ENCODE peak calls at places on chromosome 12, in five cellular contexts. U is AG04450, O is AG10803, Q is WERI-Rb-1, M is lower lobe of right lung. V is an unnamed sample.

GRCh38 chr12:88516811-88517210 is 63.5 kb downstream of the KITLG start:
- DNase-seq in U (no peak), M (no peak), O (no peak), Q (no peak), V (no peak)

GRCh38 chr12:122862872-122863701 is 27.8 kb downstream of the HIP1R start:
- DNase-seq in U (no peak), Q (peak), M (peak), O (no peak), V (no peak)

GRCh38 chr12:52585951-52586350 is 12.3 kb upstream of the KRT74 start:
- DNase-seq in M (no peak), U (no peak), O (no peak), Q (no peak), V (no peak)

GRCh38 chr12:24714237-24714636 is 234.7 kb downstream of the BCAT1 start:
- DNase-seq in U (no peak), M (no peak), Q (no peak), O (no peak), V (no peak)

GRCh38 chr12:69519871-69520270 is 49.7 kb downstream of the FRS2 start:
- DNase-seq in M (no peak), U (no peak), Q (no peak), O (no peak), V (no peak)

GRCh38 chr12:45887544-45887943 is 102.8 kb downstream of the SCAF11 start:
- DNase-seq in U (no peak), O (no peak), M (no peak), Q (no peak), V (no peak)

GRCh38 chr12:14356147-14356546 is 9.3 kb upstream of the ATF7IP start:
- DNase-seq in O (peak), U (no peak), M (no peak), Q (no peak), V (no peak)

GRCh38 chr12:6084261-6084968 is 40.1 kb downstream of the VWF start:
- DNase-seq in M (no peak), Q (no peak), O (peak), U (no peak), V (no peak)

DNA sequence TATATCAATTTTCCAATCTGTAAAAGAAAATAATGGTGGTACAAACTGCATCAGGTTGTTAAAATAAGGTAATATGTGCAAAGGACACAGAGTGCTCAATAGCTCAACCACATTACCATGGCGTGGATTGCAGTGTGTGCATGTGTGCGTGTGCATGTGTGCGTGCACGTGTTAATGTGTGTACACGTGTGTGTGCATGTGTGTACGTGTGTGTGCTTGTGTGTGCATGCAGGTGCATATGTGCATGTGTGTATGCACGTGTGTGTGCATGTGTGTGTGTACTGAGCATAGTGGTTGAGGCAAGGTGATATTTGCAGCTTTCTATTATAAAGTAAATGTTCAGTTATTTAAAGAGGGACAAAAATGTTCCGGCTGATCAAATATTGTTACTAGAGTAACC is 115.6 kb downstream of the NT5DC3 start:
- DNase-seq in U (no peak), M (no peak), O (no peak), Q (no peak), V (no peak)
- TF ChIP-seq CTCF in U (no peak), M (no peak), O (no peak), Q (no peak), V (no peak)

GRCh38 chr12:121535150-121536057 is 45.4 kb downstream of the KDM2B start:
- DNase-seq in M (peak), O (no peak), Q (no peak), U (no peak), V (no peak)
- H3K4me3 ChIP-seq in M (peak), O (peak), Q (peak), U (peak), V (peak)

DNA sequence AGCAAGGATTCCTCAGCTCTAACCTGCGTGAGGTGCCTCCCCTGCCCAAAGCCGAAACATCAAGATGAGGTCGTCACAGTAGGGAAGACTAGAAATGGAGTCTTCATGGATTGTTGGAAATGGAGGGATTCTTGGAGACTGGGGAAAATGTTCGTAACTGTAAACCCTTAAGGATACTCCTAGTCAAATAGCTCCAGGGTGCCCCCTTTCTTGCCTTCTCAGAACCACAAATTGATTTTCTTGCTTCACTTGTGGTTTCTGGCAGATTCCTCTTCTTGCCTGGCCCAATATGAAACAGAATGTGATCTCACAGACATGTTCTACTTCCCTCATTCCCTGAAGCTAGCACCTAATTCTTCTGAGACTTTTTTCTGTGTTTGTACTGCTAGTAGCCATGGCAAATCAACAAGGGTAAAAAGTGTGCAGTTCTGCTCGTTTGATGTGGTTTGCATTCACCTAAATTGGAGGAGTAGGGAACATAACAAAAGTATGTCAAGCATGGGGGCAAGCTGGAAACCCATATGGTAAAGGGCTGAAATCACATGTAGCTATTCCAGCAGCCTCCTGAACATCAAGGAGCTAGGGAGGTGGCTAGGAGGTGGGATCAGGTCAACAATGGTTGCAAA is 331.9 kb downstream of the PAWR start:
- DNase-seq in Q (no peak), O (peak), M (no peak), U (no peak), V (no peak)
- TF ChIP-seq CTCF in Q (no peak), O (no peak), M (no peak), U (no peak), V (no peak)

DNA sequence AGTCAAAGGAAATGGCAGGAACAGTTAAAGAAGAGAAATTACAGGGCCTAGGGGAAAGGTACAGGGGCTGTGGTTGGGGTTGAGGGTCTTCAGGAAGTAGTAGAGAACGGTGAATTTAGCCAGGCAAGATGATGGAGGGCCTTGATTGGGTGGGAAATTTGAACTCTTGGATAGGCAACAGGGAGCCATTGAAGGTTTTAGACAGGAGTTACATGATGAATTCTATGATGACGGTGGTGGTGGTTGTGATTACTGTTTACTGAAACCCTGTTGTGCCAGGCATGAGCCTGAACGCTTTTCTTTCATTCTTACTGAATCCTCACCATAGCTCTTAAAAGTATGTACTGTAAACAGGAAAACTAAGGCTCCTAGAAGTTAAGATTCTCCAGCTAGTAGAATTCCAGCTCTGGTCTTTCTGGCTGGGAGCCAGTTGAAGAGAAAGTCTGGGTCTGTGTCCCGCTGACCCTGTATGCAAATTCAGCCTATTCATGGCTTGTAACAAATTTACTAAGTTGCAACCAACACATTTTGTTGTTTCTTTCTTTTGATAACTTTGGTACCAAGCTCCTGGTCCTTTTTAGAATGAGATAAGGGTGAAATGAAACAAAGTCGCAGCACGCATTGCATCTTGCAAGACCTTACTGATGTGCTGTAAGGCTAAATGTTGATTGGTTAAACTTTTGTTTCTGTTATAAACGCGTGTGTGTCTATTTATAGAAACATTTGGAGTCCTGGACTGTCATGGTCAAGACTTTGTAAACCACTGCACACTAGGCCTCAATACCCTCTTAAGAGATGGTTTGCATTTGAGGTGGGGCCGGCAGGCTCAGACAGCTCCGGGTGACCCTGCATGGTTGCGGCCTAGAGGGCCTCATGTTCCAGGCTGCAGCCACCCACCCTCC is 6.0 kb downstream of the ORAI1 start:
- DNase-seq in U (no peak), O (no peak), M (no peak), Q (no peak), V (no peak)
- H3K4me3 ChIP-seq in U (no peak), O (no peak), M (no peak), Q (no peak), V (no peak)

GRCh38 chr12:110403146-110403974 is at the start of gene ANAPC7:
- DNase-seq in Q (peak), M (peak), U (peak), O (peak), V (peak)
- TF ChIP-seq CTCF in Q (no peak), M (no peak), U (no peak), O (no peak), V (no peak)

DNA sequence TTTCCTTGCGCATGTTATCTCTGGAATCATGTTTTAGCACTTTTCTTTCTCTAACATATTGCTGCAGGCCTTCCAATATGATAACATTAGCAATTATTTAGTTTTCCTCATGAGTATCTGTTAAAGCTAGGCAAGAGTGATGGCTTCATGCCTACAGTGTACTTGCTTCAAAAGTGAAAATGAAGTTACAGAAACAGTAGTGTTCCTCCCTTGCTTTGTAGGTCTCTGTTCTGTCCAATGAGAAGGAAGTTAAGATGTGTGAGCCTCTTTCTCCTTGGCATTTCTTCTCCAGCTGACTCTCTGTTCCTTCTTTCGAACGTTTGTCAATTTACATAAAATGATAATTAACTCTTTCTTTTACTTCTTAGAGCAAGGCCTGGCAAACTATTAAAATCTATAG is 22.2 kb downstream of the LRRIQ1 start:
- DNase-seq in M (no peak), Q (no peak), U (no peak), O (no peak), V (no peak)
- H3K4me3 ChIP-seq in M (no peak), Q (no peak), U (no peak), O (no peak), V (no peak)

DNA sequence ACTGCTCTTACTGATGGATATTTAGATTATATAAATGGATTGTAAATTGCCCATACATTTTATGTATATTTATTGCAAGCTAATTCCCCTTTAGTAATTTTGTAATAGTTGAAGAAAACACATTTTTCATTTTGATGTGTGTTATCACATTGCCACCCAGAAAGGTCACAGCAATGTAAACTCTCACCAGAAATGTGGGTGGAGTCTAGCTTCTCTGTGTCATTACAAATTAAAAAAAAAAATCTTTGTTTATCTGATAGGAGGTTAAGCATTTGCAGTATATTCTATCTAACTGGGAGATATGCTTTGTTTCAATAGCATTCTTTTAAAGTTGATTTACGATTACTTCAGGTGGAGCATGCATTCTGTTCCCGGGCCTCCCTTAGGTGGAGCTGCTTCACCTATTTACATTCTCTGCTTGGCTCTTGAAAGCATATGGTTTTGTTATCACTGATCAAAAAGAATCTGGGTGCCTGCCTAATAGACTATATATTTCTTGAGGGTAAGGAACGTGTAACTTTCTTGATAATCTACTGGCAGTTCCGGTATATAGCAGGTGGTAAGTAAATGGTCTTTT is 7.9 kb downstream of the ADIPOR2 start:
- DNase-seq in M (no peak), U (no peak), Q (no peak), O (no peak), V (no peak)
- TF ChIP-seq CTCF in M (no peak), U (no peak), Q (no peak), O (no peak), V (no peak)

V was measured in AG09309.